ENCODE peak calls at places on chromosomes 6 and 20, in eight cellular contexts. One of them, this sample, is unnamed.

GRCh38 chr6:69719602-69720193 is 77.1 kb downstream of the LMBRD1 start:
- DNase-seq in Panc1: peak
- DNase-seq in amygdala: no peak
- DNase-seq in activated CD4-positive, alpha-beta T cell treated with anti-CD3 and anti-CD28 coated beads, Interleukin-2, amount 50 U/mL, for 24 hours: no peak
- DNase-seq in globus pallidus: no peak
- DNase-seq in iris pigment epithelial cell: peak
- DNase-seq in DMS79: no peak
- DNase-seq in fibroblast of the conjunctiva: peak
- DNase-seq in this sample: no peak

GRCh38 chr6:43771210-43771857 is 1.3 kb downstream of the VEGFA start:
- DNase-seq in amygdala: peak
- DNase-seq in iris pigment epithelial cell: peak
- DNase-seq in globus pallidus: no peak
- DNase-seq in Panc1: no peak
- DNase-seq in fibroblast of the conjunctiva: no peak
- DNase-seq in DMS79: no peak
- DNase-seq in activated CD4-positive, alpha-beta T cell treated with anti-CD3 and anti-CD28 coated beads, Interleukin-2, amount 50 U/mL, for 24 hours: peak
- DNase-seq in this sample: peak

GRCh38 chr20:22577515-22578220 is 6.7 kb downstream of the FOXA2 start:
- DNase-seq in globus pallidus: no peak
- DNase-seq in fibroblast of the conjunctiva: no peak
- DNase-seq in amygdala: no peak
- DNase-seq in activated CD4-positive, alpha-beta T cell treated with anti-CD3 and anti-CD28 coated beads, Interleukin-2, amount 50 U/mL, for 24 hours: no peak
- DNase-seq in DMS79: no peak
- DNase-seq in Panc1: no peak
- DNase-seq in iris pigment epithelial cell: no peak
- DNase-seq in this sample: no peak

GRCh38 chr6:29678114-29678513 is 2.8 kb downstream of the ZFP57 start:
- DNase-seq in fibroblast of the conjunctiva: no peak
- DNase-seq in DMS79: no peak
- DNase-seq in Panc1: no peak
- DNase-seq in globus pallidus: no peak
- DNase-seq in iris pigment epithelial cell: peak
- DNase-seq in activated CD4-positive, alpha-beta T cell treated with anti-CD3 and anti-CD28 coated beads, Interleukin-2, amount 50 U/mL, for 24 hours: no peak
- DNase-seq in amygdala: no peak
- DNase-seq in this sample: no peak

GRCh38 chr6:114131943-114132342 is 161.0 kb upstream of the HDAC2 start:
- DNase-seq in activated CD4-positive, alpha-beta T cell treated with anti-CD3 and anti-CD28 coated beads, Interleukin-2, amount 50 U/mL, for 24 hours: no peak
- DNase-seq in globus pallidus: no peak
- DNase-seq in iris pigment epithelial cell: no peak
- DNase-seq in fibroblast of the conjunctiva: no peak
- DNase-seq in amygdala: no peak
- DNase-seq in DMS79: no peak
- DNase-seq in Panc1: no peak
- DNase-seq in this sample: no peak

GRCh38 chr6:42017021-42017643 is 33.2 kb upstream of the TAF8 start:
- DNase-seq in amygdala: no peak
- DNase-seq in iris pigment epithelial cell: peak
- DNase-seq in fibroblast of the conjunctiva: peak
- DNase-seq in Panc1: no peak
- DNase-seq in DMS79: no peak
- DNase-seq in activated CD4-positive, alpha-beta T cell treated with anti-CD3 and anti-CD28 coated beads, Interleukin-2, amount 50 U/mL, for 24 hours: no peak
- DNase-seq in globus pallidus: no peak
- DNase-seq in this sample: no peak

GRCh38 chr6:157456524-157456829 is 75.5 kb downstream of the ZDHHC14 start:
- DNase-seq in Panc1: no peak
- DNase-seq in DMS79: no peak
- DNase-seq in fibroblast of the conjunctiva: no peak
- DNase-seq in activated CD4-positive, alpha-beta T cell treated with anti-CD3 and anti-CD28 coated beads, Interleukin-2, amount 50 U/mL, for 24 hours: no peak
- DNase-seq in globus pallidus: no peak
- DNase-seq in amygdala: no peak
- DNase-seq in iris pigment epithelial cell: no peak
- DNase-seq in this sample: peak

GRCh38 chr20:20849126-20849525 is 136.7 kb upstream of the RALGAPA2 start:
- DNase-seq in fibroblast of the conjunctiva: no peak
- DNase-seq in activated CD4-positive, alpha-beta T cell treated with anti-CD3 and anti-CD28 coated beads, Interleukin-2, amount 50 U/mL, for 24 hours: no peak
- DNase-seq in amygdala: peak
- DNase-seq in iris pigment epithelial cell: no peak
- DNase-seq in DMS79: no peak
- DNase-seq in Panc1: no peak
- DNase-seq in globus pallidus: peak
- DNase-seq in this sample: no peak

GRCh38 chr20:4883051-4883450 is 118.3 kb downstream of the SLC23A2 start:
- DNase-seq in activated CD4-positive, alpha-beta T cell treated with anti-CD3 and anti-CD28 coated beads, Interleukin-2, amount 50 U/mL, for 24 hours: no peak
- DNase-seq in Panc1: no peak
- DNase-seq in iris pigment epithelial cell: no peak
- DNase-seq in globus pallidus: no peak
- DNase-seq in fibroblast of the conjunctiva: no peak
- DNase-seq in DMS79: no peak
- DNase-seq in amygdala: no peak
- DNase-seq in this sample: no peak

GRCh38 chr20:3551681-3552434 is 81.0 kb downstream of the ATRN start:
- DNase-seq in Panc1: no peak
- DNase-seq in DMS79: no peak
- DNase-seq in iris pigment epithelial cell: peak
- DNase-seq in amygdala: no peak
- DNase-seq in globus pallidus: no peak
- DNase-seq in activated CD4-positive, alpha-beta T cell treated with anti-CD3 and anti-CD28 coated beads, Interleukin-2, amount 50 U/mL, for 24 hours: no peak
- DNase-seq in fibroblast of the conjunctiva: no peak
- DNase-seq in this sample: no peak

GRCh38 chr6:36827261-36828079 is 11.8 kb downstream of the CPNE5 start:
- DNase-seq in Panc1: no peak
- DNase-seq in activated CD4-positive, alpha-beta T cell treated with anti-CD3 and anti-CD28 coated beads, Interleukin-2, amount 50 U/mL, for 24 hours: no peak
- DNase-seq in DMS79: peak
- DNase-seq in iris pigment epithelial cell: peak
- DNase-seq in amygdala: no peak
- DNase-seq in fibroblast of the conjunctiva: peak
- DNase-seq in globus pallidus: peak
- DNase-seq in this sample: no peak

GRCh38 chr6:139161817-139162284 is 27.0 kb downstream of the HECA start:
- DNase-seq in DMS79: no peak
- DNase-seq in activated CD4-positive, alpha-beta T cell treated with anti-CD3 and anti-CD28 coated beads, Interleukin-2, amount 50 U/mL, for 24 hours: no peak
- DNase-seq in Panc1: no peak
- DNase-seq in amygdala: no peak
- DNase-seq in iris pigment epithelial cell: peak
- DNase-seq in globus pallidus: no peak
- DNase-seq in fibroblast of the conjunctiva: no peak
- DNase-seq in this sample: peak

GRCh38 chr6:6909111-6909510 is 198.7 kb upstream of the RREB1 start:
- DNase-seq in activated CD4-positive, alpha-beta T cell treated with anti-CD3 and anti-CD28 coated beads, Interleukin-2, amount 50 U/mL, for 24 hours: no peak
- DNase-seq in fibroblast of the conjunctiva: no peak
- DNase-seq in DMS79: no peak
- DNase-seq in Panc1: no peak
- DNase-seq in globus pallidus: no peak
- DNase-seq in amygdala: no peak
- DNase-seq in iris pigment epithelial cell: no peak
- DNase-seq in this sample: no peak

GRCh38 chr6:38638941-38639497 is 710 bp downstream of the BTBD9 start:
- DNase-seq in DMS79: peak
- DNase-seq in Panc1: no peak
- DNase-seq in activated CD4-positive, alpha-beta T cell treated with anti-CD3 and anti-CD28 coated beads, Interleukin-2, amount 50 U/mL, for 24 hours: peak
- DNase-seq in iris pigment epithelial cell: peak
- DNase-seq in amygdala: no peak
- DNase-seq in globus pallidus: peak
- DNase-seq in fibroblast of the conjunctiva: no peak
- DNase-seq in this sample: peak

GRCh38 chr20:19408971-19409370 is 196.5 kb downstream of the SLC24A3 start:
- DNase-seq in amygdala: no peak
- DNase-seq in activated CD4-positive, alpha-beta T cell treated with anti-CD3 and anti-CD28 coated beads, Interleukin-2, amount 50 U/mL, for 24 hours: no peak
- DNase-seq in fibroblast of the conjunctiva: no peak
- DNase-seq in iris pigment epithelial cell: no peak
- DNase-seq in Panc1: no peak
- DNase-seq in DMS79: no peak
- DNase-seq in globus pallidus: no peak
- DNase-seq in this sample: no peak

GRCh38 chr6:106070626-106071025 is 15.5 kb upstream of the PRDM1 start:
- DNase-seq in globus pallidus: no peak
- DNase-seq in Panc1: no peak
- DNase-seq in DMS79: no peak
- DNase-seq in fibroblast of the conjunctiva: no peak
- DNase-seq in iris pigment epithelial cell: no peak
- DNase-seq in amygdala: no peak
- DNase-seq in activated CD4-positive, alpha-beta T cell treated with anti-CD3 and anti-CD28 coated beads, Interleukin-2, amount 50 U/mL, for 24 hours: no peak
- DNase-seq in this sample: no peak

GRCh38 chr20:34824026-34824860 is 1.2 kb downstream of the NCOA6 start:
- DNase-seq in globus pallidus: peak
- DNase-seq in Panc1: peak
- DNase-seq in activated CD4-positive, alpha-beta T cell treated with anti-CD3 and anti-CD28 coated beads, Interleukin-2, amount 50 U/mL, for 24 hours: peak
- DNase-seq in amygdala: no peak
- DNase-seq in fibroblast of the conjunctiva: peak
- DNase-seq in DMS79: peak
- DNase-seq in iris pigment epithelial cell: peak
- DNase-seq in this sample: peak

GRCh38 chr6:87971605-87972262 is 75.9 kb upstream of the SPACA1 start:
- DNase-seq in iris pigment epithelial cell: no peak
- DNase-seq in DMS79: no peak
- DNase-seq in globus pallidus: no peak
- DNase-seq in fibroblast of the conjunctiva: no peak
- DNase-seq in Panc1: no peak
- DNase-seq in activated CD4-positive, alpha-beta T cell treated with anti-CD3 and anti-CD28 coated beads, Interleukin-2, amount 50 U/mL, for 24 hours: no peak
- DNase-seq in amygdala: no peak
- DNase-seq in this sample: no peak

GRCh38 chr20:58523916-58524315 is 8.7 kb upstream of the APCDD1L start:
- DNase-seq in Panc1: no peak
- DNase-seq in amygdala: no peak
- DNase-seq in activated CD4-positive, alpha-beta T cell treated with anti-CD3 and anti-CD28 coated beads, Interleukin-2, amount 50 U/mL, for 24 hours: no peak
- DNase-seq in DMS79: no peak
- DNase-seq in fibroblast of the conjunctiva: no peak
- DNase-seq in iris pigment epithelial cell: peak
- DNase-seq in globus pallidus: no peak
- DNase-seq in this sample: no peak

GRCh38 chr20:35956616-35957015 is 2.3 kb upstream of the SCAND1 start:
- DNase-seq in activated CD4-positive, alpha-beta T cell treated with anti-CD3 and anti-CD28 coated beads, Interleukin-2, amount 50 U/mL, for 24 hours: no peak
- DNase-seq in Panc1: no peak
- DNase-seq in fibroblast of the conjunctiva: no peak
- DNase-seq in DMS79: no peak
- DNase-seq in globus pallidus: no peak
- DNase-seq in amygdala: no peak
- DNase-seq in iris pigment epithelial cell: no peak
- DNase-seq in this sample: no peak

GRCh38 chr6:1603708-1604346 is 5.9 kb upstream of the FOXC1 start:
- DNase-seq in fibroblast of the conjunctiva: no peak
- DNase-seq in Panc1: no peak
- DNase-seq in amygdala: no peak
- DNase-seq in iris pigment epithelial cell: no peak
- DNase-seq in activated CD4-positive, alpha-beta T cell treated with anti-CD3 and anti-CD28 coated beads, Interleukin-2, amount 50 U/mL, for 24 hours: no peak
- DNase-seq in globus pallidus: no peak
- DNase-seq in DMS79: no peak
- DNase-seq in this sample: no peak

GRCh38 chr20:38447931-38448675 is 13.0 kb upstream of the SNHG17 start:
- DNase-seq in amygdala: no peak
- DNase-seq in globus pallidus: no peak
- DNase-seq in iris pigment epithelial cell: no peak
- DNase-seq in DMS79: no peak
- DNase-seq in Panc1: no peak
- DNase-seq in fibroblast of the conjunctiva: no peak
- DNase-seq in activated CD4-positive, alpha-beta T cell treated with anti-CD3 and anti-CD28 coated beads, Interleukin-2, amount 50 U/mL, for 24 hours: no peak
- DNase-seq in this sample: no peak

GRCh38 chr6:151012321-151013294 is 147.1 kb downstream of the MTHFD1L start:
- DNase-seq in fibroblast of the conjunctiva: peak
- DNase-seq in amygdala: no peak
- DNase-seq in Panc1: no peak
- DNase-seq in iris pigment epithelial cell: peak
- DNase-seq in activated CD4-positive, alpha-beta T cell treated with anti-CD3 and anti-CD28 coated beads, Interleukin-2, amount 50 U/mL, for 24 hours: no peak
- DNase-seq in globus pallidus: no peak
- DNase-seq in DMS79: no peak
- DNase-seq in this sample: no peak

GRCh38 chr20:33649201-33649631 is 12.9 kb upstream of the C20orf144 start:
- DNase-seq in iris pigment epithelial cell: no peak
- DNase-seq in amygdala: peak
- DNase-seq in globus pallidus: peak
- DNase-seq in fibroblast of the conjunctiva: no peak
- DNase-seq in DMS79: no peak
- DNase-seq in Panc1: no peak
- DNase-seq in activated CD4-positive, alpha-beta T cell treated with anti-CD3 and anti-CD28 coated beads, Interleukin-2, amount 50 U/mL, for 24 hours: no peak
- DNase-seq in this sample: no peak

GRCh38 chr20:64203037-64203777 is 39.0 kb downstream of the MYT1 start:
- DNase-seq in fibroblast of the conjunctiva: no peak
- DNase-seq in globus pallidus: no peak
- DNase-seq in amygdala: no peak
- DNase-seq in Panc1: no peak
- DNase-seq in activated CD4-positive, alpha-beta T cell treated with anti-CD3 and anti-CD28 coated beads, Interleukin-2, amount 50 U/mL, for 24 hours: no peak
- DNase-seq in DMS79: no peak
- DNase-seq in iris pigment epithelial cell: no peak
- DNase-seq in this sample: no peak

GRCh38 chr6:38804368-38804767 is 89.3 kb downstream of the DNAH8 start:
- DNase-seq in Panc1: no peak
- DNase-seq in iris pigment epithelial cell: no peak
- DNase-seq in globus pallidus: no peak
- DNase-seq in fibroblast of the conjunctiva: no peak
- DNase-seq in DMS79: no peak
- DNase-seq in activated CD4-positive, alpha-beta T cell treated with anti-CD3 and anti-CD28 coated beads, Interleukin-2, amount 50 U/mL, for 24 hours: no peak
- DNase-seq in amygdala: no peak
- DNase-seq in this sample: no peak

GRCh38 chr6:169921853-169922779 is 170.7 kb downstream of the ERMARD start:
- DNase-seq in iris pigment epithelial cell: no peak
- DNase-seq in activated CD4-positive, alpha-beta T cell treated with anti-CD3 and anti-CD28 coated beads, Interleukin-2, amount 50 U/mL, for 24 hours: no peak
- DNase-seq in Panc1: no peak
- DNase-seq in globus pallidus: no peak
- DNase-seq in amygdala: no peak
- DNase-seq in DMS79: no peak
- DNase-seq in fibroblast of the conjunctiva: no peak
- DNase-seq in this sample: no peak

GRCh38 chr6:42898891-42899361 is 16.9 kb upstream of the PTCRA start:
- DNase-seq in amygdala: peak
- DNase-seq in DMS79: peak
- DNase-seq in fibroblast of the conjunctiva: peak
- DNase-seq in activated CD4-positive, alpha-beta T cell treated with anti-CD3 and anti-CD28 coated beads, Interleukin-2, amount 50 U/mL, for 24 hours: peak
- DNase-seq in Panc1: no peak
- DNase-seq in globus pallidus: peak
- DNase-seq in iris pigment epithelial cell: peak
- DNase-seq in this sample: peak

This sample was measured in GM13976.